ENCODE peak calls at places on chromosomes 2 and 18, in ten cellular contexts. S is AG10803, W is lower lobe of right lung, I is psoas muscle, Z is PC-9, E is HL-60, H is spleen, B is cardiac fibroblast, Y is right atrium auricular region, T is pancreas. D is an unnamed sample.

GRCh38 chr2:134453476-134453875 is 199.6 kb downstream of the MGAT5 start:
- DNase-seq in T (no peak), H (no peak), S (no peak), Z (no peak), E (no peak), B (no peak), I (no peak), Y (no peak), W (no peak), D (no peak)

GRCh38 chr2:8609357-8609804 is 72.5 kb upstream of the ID2 start:
- DNase-seq in B (peak), I (no peak), T (no peak), E (no peak), Y (no peak), Z (no peak), S (no peak), W (peak), H (no peak), D (no peak)

GRCh38 chr2:237712477-237713377 is 85.3 kb downstream of the LRRFIP1 start:
- DNase-seq in I (no peak), W (no peak), E (no peak), T (no peak), B (no peak), S (no peak), Y (peak), H (no peak), Z (no peak), D (no peak)

GRCh38 chr2:150483532-150483931 is 3.9 kb downstream of the RND3 start:
- DNase-seq in T (no peak), W (no peak), Y (no peak), H (no peak), S (no peak), B (no peak), Z (no peak), I (no peak), E (no peak), D (no peak)

GRCh38 chr2:85736456-85737355 is 17.1 kb upstream of the ATOH8 start:
- DNase-seq in W (no peak), E (no peak), Z (no peak), H (no peak), B (no peak), S (peak), I (peak), T (no peak), Y (no peak), D (no peak)

GRCh38 chr18:9519431-9519830 is 44.1 kb downstream of the RALBP1 start:
- DNase-seq in S (no peak), Z (no peak), T (no peak), H (no peak), W (no peak), E (no peak), I (no peak), B (no peak), Y (no peak), D (no peak)

GRCh38 chr18:712401-713134 is at the start of gene ENOSF1:
- DNase-seq in H (peak), B (peak), I (peak), Y (peak), Z (peak), W (peak), S (peak), T (peak), E (peak), D (peak)

GRCh38 chr18:63155169-63155852 is 164.3 kb downstream of the BCL2 start:
- DNase-seq in E (peak), Z (peak), H (peak), W (peak), I (peak), B (no peak), T (peak), S (no peak), Y (no peak), D (no peak)

GRCh38 chr2:65366595-65367125 is 65.7 kb downstream of the SPRED2 start:
- DNase-seq in B (peak), I (no peak), Y (no peak), W (no peak), H (no peak), E (peak), S (peak), T (no peak), Z (peak), D (peak)

GRCh38 chr2:4085186-4085585 is 381.8 kb downstream of the DCDC2C start:
- DNase-seq in E (no peak), I (no peak), S (no peak), W (no peak), T (no peak), H (no peak), Z (no peak), B (no peak), Y (no peak), D (no peak)

GRCh38 chr2:10534514-10535250 is 86.6 kb upstream of the ODC1 start:
- DNase-seq in I (no peak), E (no peak), B (no peak), T (no peak), Z (no peak), Y (no peak), W (no peak), H (peak), S (no peak), D (no peak)

GRCh38 chr18:48138660-48139426 is 208.4 kb upstream of the SMAD2 start:
- DNase-seq in Y (no peak), I (no peak), S (no peak), T (no peak), Z (no peak), E (no peak), H (peak), W (no peak), B (no peak), D (no peak)

GRCh38 chr2:38765149-38765548 is 12.9 kb upstream of the GEMIN6 start:
- DNase-seq in W (no peak), Z (peak), I (no peak), Y (no peak), E (no peak), B (peak), S (peak), H (no peak), T (no peak), D (peak)

GRCh38 chr18:32200766-32201165 is 10.9 kb downstream of the MEP1B start:
- DNase-seq in Z (no peak), T (no peak), S (no peak), I (no peak), Y (no peak), E (no peak), B (no peak), H (no peak), W (no peak), D (no peak)

GRCh38 chr2:239316562-239317465 is 84.0 kb downstream of the HDAC4 start:
- DNase-seq in E (no peak), S (peak), Y (peak), H (peak), Z (no peak), W (peak), T (no peak), I (peak), B (peak), D (peak)

GRCh38 chr2:27071990-27072830 is 756 bp upstream of the OST4 start:
- DNase-seq in Z (no peak), E (no peak), H (peak), Y (no peak), B (peak), T (peak), I (peak), W (no peak), S (no peak), D (peak)

GRCh38 chr2:168773128-168773527 is 29.3 kb upstream of the NOSTRIN start:
- DNase-seq in S (no peak), W (no peak), Z (no peak), B (no peak), Y (no peak), I (no peak), T (no peak), E (no peak), H (no peak), D (no peak)

GRCh38 chr18:69411199-69411598 is 10.5 kb downstream of the DOK6 start:
- DNase-seq in S (no peak), B (no peak), H (no peak), Y (no peak), I (no peak), T (no peak), Z (no peak), E (no peak), W (no peak), D (no peak)

GRCh38 chr2:73914667-73915066 is 12.0 kb upstream of the DGUOK start:
- DNase-seq in E (no peak), Z (no peak), B (no peak), Y (no peak), W (no peak), H (no peak), T (no peak), I (no peak), S (no peak), D (no peak)

GRCh38 chr2:233350708-233351107 is 3.6 kb upstream of the DGKD start:
- DNase-seq in Y (no peak), S (peak), B (peak), I (no peak), W (no peak), Z (peak), E (peak), T (no peak), H (no peak), D (peak)

GRCh38 chr2:23503097-23503496 is 118.1 kb downstream of the KLHL29 start:
- DNase-seq in E (no peak), B (no peak), I (peak), W (peak), Z (no peak), Y (no peak), T (no peak), S (no peak), H (no peak), D (no peak)

GRCh38 chr2:109098251-109098920 is 30.6 kb upstream of the SH3RF3 start:
- DNase-seq in T (no peak), H (no peak), I (no peak), E (no peak), W (no peak), S (no peak), B (peak), Y (no peak), Z (peak), D (peak)

GRCh38 chr2:49687873-49688272 is 533.6 kb upstream of the FSHR start:
- DNase-seq in Z (no peak), H (no peak), B (peak), E (no peak), I (no peak), S (no peak), T (no peak), W (no peak), Y (no peak), D (no peak)

GRCh38 chr2:20919301-20919800 is 96.5 kb upstream of the LDAH start:
- DNase-seq in E (no peak), H (no peak), W (no peak), I (no peak), Z (no peak), B (no peak), T (no peak), Y (no peak), S (no peak), D (no peak)

GRCh38 chr2:131367352-131367751 is 3.4 kb upstream of the RAB6D start:
- DNase-seq in Y (no peak), T (no peak), Z (no peak), W (no peak), H (peak), E (no peak), I (no peak), B (no peak), S (no peak), D (no peak)

GRCh38 chr18:26460449-26461091 is 87.8 kb downstream of the KCTD1 start:
- DNase-seq in E (no peak), W (no peak), T (peak), B (peak), H (no peak), Z (no peak), Y (no peak), S (peak), I (no peak), D (peak)

GRCh38 chr2:84732897-84733778 is 147.7 kb downstream of the TRABD2A start:
- DNase-seq in W (no peak), Z (no peak), Y (no peak), T (no peak), H (no peak), B (no peak), I (no peak), S (peak), E (no peak), D (no peak)

GRCh38 chr2:64359892-64360657 is 93.9 kb upstream of the LGALSL start:
- DNase-seq in T (peak), Y (peak), S (peak), I (peak), E (no peak), W (peak), B (peak), Z (peak), H (no peak), D (peak)

GRCh38 chr18:76452357-76452756 is 42.7 kb downstream of the ZNF516 start:
- DNase-seq in Y (no peak), E (no peak), S (no peak), I (no peak), T (no peak), B (no peak), Z (no peak), H (no peak), W (peak), D (peak)

GRCh38 chr18:76449110-76449453 is 46.0 kb downstream of the ZNF516 start:
- DNase-seq in E (no peak), W (peak), H (peak), I (no peak), Y (peak), Z (no peak), B (no peak), S (no peak), T (no peak), D (no peak)

GRCh38 chr18:76451475-76452331 is 43.3 kb downstream of the ZNF516 start:
- DNase-seq in S (no peak), I (no peak), E (no peak), Y (peak), H (peak), B (no peak), Z (no peak), T (no peak), W (peak), D (no peak)

GRCh38 chr18:76450912-76451421 is 44.1 kb downstream of the ZNF516 start:
- DNase-seq in H (peak), T (no peak), I (peak), Y (peak), B (peak), E (peak), Z (no peak), S (peak), W (peak), D (peak)

DNA sequence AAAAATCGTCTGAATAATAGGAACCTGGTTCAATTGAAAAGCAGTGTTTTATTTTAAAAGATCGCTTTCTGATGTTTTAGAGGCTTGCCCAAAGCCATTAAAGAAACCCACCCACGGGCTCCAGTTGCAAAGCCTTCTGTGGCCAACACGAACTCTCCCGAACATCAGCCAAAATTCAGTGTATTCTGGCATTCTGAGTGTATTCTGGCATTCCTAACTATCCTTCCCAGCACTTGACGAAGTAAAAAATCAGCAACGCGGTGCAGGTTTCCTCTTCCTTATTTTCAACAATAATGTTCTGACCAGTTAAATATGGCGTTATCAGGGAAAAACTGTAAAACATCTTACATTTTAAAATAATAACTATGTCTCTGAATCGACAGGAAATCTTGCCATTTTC is 44.6 kb downstream of the ZNF516 start:
- DNase-seq in Y (peak), S (peak), E (no peak), B (peak), I (no peak), H (no peak), W (no peak), T (no peak), Z (no peak), D (peak)
- H3K4me3 ChIP-seq in Y (peak), S (peak), E (no peak), B (peak), I (peak), H (peak), W (peak), T (no peak), Z (no peak), D (peak)

GRCh38 chr2:61910603-61911002 is 5.1 kb downstream of the COMMD1 start:
- DNase-seq in S (no peak), T (no peak), Z (peak), E (no peak), H (no peak), W (no peak), B (peak), I (no peak), Y (no peak), D (no peak)
- TF ChIP-seq CTCF in S (peak), T (no peak), Z (peak), E (no peak), H (no peak), W (peak), B (peak), I (peak), Y (no peak), D (peak)

DNA sequence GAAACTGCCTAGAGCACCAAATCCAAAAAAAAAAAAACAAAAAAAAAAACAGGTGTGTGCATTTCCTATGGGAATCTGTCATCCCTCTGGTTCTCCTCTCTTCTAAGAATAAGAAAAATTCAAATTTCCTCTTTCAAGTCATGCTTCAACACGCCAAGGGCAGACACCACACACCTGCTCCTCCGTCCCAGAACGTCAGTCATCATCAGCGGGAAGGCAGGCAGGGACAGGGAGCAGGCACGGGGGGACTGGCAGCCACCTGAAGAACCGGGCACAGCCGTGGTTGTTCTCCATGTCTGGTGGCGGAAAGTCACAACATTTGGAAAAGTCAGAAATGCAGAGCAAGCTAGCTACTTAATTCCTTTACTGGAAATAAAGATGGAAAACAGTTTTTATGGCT is 214.8 kb downstream of the IKZF2 start:
- DNase-seq in W (no peak), T (no peak), E (no peak), I (peak), Y (no peak), H (no peak), S (no peak), Z (no peak), B (no peak), D (no peak)
- H3K4me3 ChIP-seq in W (no peak), T (no peak), E (no peak), I (peak), Y (no peak), H (no peak), S (no peak), Z (no peak), B (no peak), D (no peak)

GRCh38 chr2:158457826-158458616 is 1.3 kb downstream of the PKP4 start:
- DNase-seq in I (peak), Z (peak), S (peak), W (peak), Y (peak), E (peak), H (no peak), T (peak), B (peak), D (peak)

GRCh38 chr2:158456309-158457066 is at the start of the genes CCDC148 and PKP4:
- DNase-seq in Y (peak), H (peak), Z (peak), B (peak), S (peak), W (peak), T (peak), E (peak), I (peak), D (peak)

GRCh38 chr2:158459161-158460003 is 2.6 kb downstream of the PKP4 start:
- DNase-seq in H (no peak), T (no peak), W (no peak), S (no peak), I (no peak), Z (no peak), E (no peak), Y (no peak), B (peak), D (no peak)

GRCh38 chr2:158458617-158458920 is 1.8 kb downstream of the PKP4 start:
- DNase-seq in H (no peak), Y (no peak), I (no peak), Z (no peak), S (no peak), E (no peak), T (no peak), W (no peak), B (peak), D (peak)

GRCh38 chr2:158457092-158457825 is 507 bp downstream of the PKP4 start:
- DNase-seq in Z (peak), W (peak), I (peak), E (peak), H (peak), T (peak), Y (no peak), S (peak), B (peak), D (peak)
- TF ChIP-seq CTCF in Z (no peak), W (no peak), I (no peak), E (no peak), H (peak), T (no peak), Y (no peak), S (no peak), B (peak), D (peak)